ENCODE peak calls at places on chromosome 21, in four cellular contexts. E is activated CD4-positive, CD25-positive, alpha-beta regulatory T cell; P is NCI-H1092 treated with DMSO at 0.1 percent for 48 hours; V is body of pancreas. H is an unnamed sample.

GRCh38 chr21:17925000-17925610 is 105.9 kb upstream of the C21orf91 start:
- DNase-seq in V (peak), E (peak), P (peak), H (peak)

GRCh38 chr21:34204481-34205439 is 131.4 kb downstream of the MRPS6 start:
- DNase-seq in P (peak), E (no peak), V (no peak), H (no peak)

GRCh38 chr21:34545079-34545884 is 33.3 kb upstream of the KCNE1 start:
- DNase-seq in P (no peak), E (no peak), V (peak), H (no peak)

GRCh38 chr21:39669976-39670671 is 57.4 kb downstream of the B3GALT5 start:
- DNase-seq in P (no peak), E (no peak), V (no peak), H (no peak)

GRCh38 chr21:45845063-45845789 is 136.3 kb upstream of the COL6A1 start:
- DNase-seq in V (no peak), E (no peak), P (no peak), H (peak)

GRCh38 chr21:37561506-37561905 is 194.9 kb downstream of the DYRK1A start:
- DNase-seq in V (no peak), E (no peak), P (no peak), H (no peak)

GRCh38 chr21:26966978-26967913 is at the start of gene ADAMTS5:
- DNase-seq in V (peak), E (no peak), P (no peak), H (peak)

GRCh38 chr21:16587141-16587570 is 857.4 kb downstream of the USP25 start:
- DNase-seq in V (peak), P (peak), E (no peak), H (peak)

GRCh38 chr21:24418671-24419070 is 1188.6 kb downstream of the MRPL39 start:
- DNase-seq in P (no peak), V (no peak), E (no peak), H (no peak)

GRCh38 chr21:35942211-35943144 is 117.8 kb downstream of the SETD4 start:
- DNase-seq in E (no peak), P (no peak), V (no peak), H (no peak)

GRCh38 chr21:45440736-45441350 is 35.9 kb downstream of the COL18A1 start:
- DNase-seq in V (no peak), E (no peak), P (no peak), H (no peak)

GRCh38 chr21:45632165-45632896 is 11.2 kb upstream of the PCBP3 start:
- DNase-seq in E (no peak), V (no peak), P (no peak), H (no peak)

GRCh38 chr21:19553930-19554615 is 1150.5 kb upstream of the TMPRSS15 start:
- DNase-seq in E (no peak), V (no peak), P (peak), H (no peak)

GRCh38 chr21:37565530-37566223 is 199.1 kb downstream of the DYRK1A start:
- DNase-seq in P (no peak), E (no peak), V (no peak), H (no peak)

GRCh38 chr21:43834146-43834905 is 30.7 kb upstream of the AGPAT3 start:
- DNase-seq in V (no peak), P (no peak), E (no peak), H (no peak)

GRCh38 chr21:26391166-26391565 is 181.9 kb downstream of the CYYR1 start:
- DNase-seq in P (no peak), E (no peak), V (no peak), H (no peak)

GRCh38 chr21:39346671-39347327 is 2.1 kb downstream of the HMGN1 start:
- DNase-seq in P (no peak), V (no peak), E (no peak), H (no peak)

GRCh38 chr21:15054606-15055239 is 10.1 kb downstream of the NRIP1 start:
- DNase-seq in P (no peak), E (no peak), V (no peak), H (no peak)

GRCh38 chr21:16059981-16060380 is 330.2 kb downstream of the USP25 start:
- DNase-seq in E (no peak), V (no peak), P (no peak), H (no peak)

GRCh38 chr21:35475006-35475405 is 425.9 kb upstream of the RUNX1 start:
- DNase-seq in V (no peak), P (no peak), E (no peak), H (no peak)

GRCh38 chr21:46428286-46428685 is 30.4 kb upstream of the DIP2A start:
- DNase-seq in E (no peak), V (no peak), P (no peak), H (no peak)

GRCh38 chr21:29938968-29939858 is 583 bp downstream of the GRIK1 start:
- DNase-seq in E (no peak), P (peak), V (no peak), H (no peak)

GRCh38 chr21:45072166-45072962 is 2.0 kb upstream of the ADARB1 start:
- DNase-seq in E (no peak), P (no peak), V (no peak), H (no peak)

GRCh38 chr21:42237161-42237560 is 18.2 kb downstream of the ABCG1 start:
- DNase-seq in V (no peak), E (no peak), P (no peak), H (no peak)